ENCODE peak calls at places on chromosomes 11 and 22, in eight cellular contexts. R is NCI-H1105 treated with DMSO at 0.1 percent for 48 hours; S is type B pancreatic cell; K is WTC11; B is brain microvascular endothelial cell; O is stimulated activated CD4-positive, alpha-beta T cell treated with anti-CD3 and anti-CD28 coated beads, Interleukin-1b, Interleukin-23, amount 100 ng/mL, for 24 hours; W is activated gamma-delta T cell; U is ureter. I is an unnamed sample.

GRCh38 chr11:70477607-70478006 is 79.3 kb downstream of the CTTN start:
- DNase-seq in R (peak; percentile 29), S (no peak), K (no peak), B (no peak), O (no peak), W (no peak), U (no peak), I (no peak)

GRCh38 chr11:57311109-57311936 is 13.4 kb downstream of the TNKS1BP1 start:
- DNase-seq in R (peak; percentile 56), S (peak; percentile 82), K (peak; percentile 93), B (peak; percentile 95), O (peak; percentile 22), W (no peak), U (peak; percentile 96), I (peak; percentile 95)

GRCh38 chr22:17581631-17582030 is 18.3 kb downstream of the SLC25A18 start:
- DNase-seq in R (no peak), S (no peak), K (no peak), B (no peak), O (no peak), W (no peak), U (no peak), I (no peak)

GRCh38 chr22:25490869-25491268 is 73.6 kb upstream of the GRK3 start:
- DNase-seq in R (no peak), S (no peak), K (no peak), B (no peak), O (no peak), W (no peak), U (no peak), I (no peak)

GRCh38 chr22:35604671-35605457 is 12.3 kb downstream of the MB start:
- DNase-seq in R (no peak), S (no peak), K (no peak), B (peak; percentile 27), O (no peak), W (no peak), U (no peak), I (no peak)

GRCh38 chr11:20337526-20338154 is 25.9 kb upstream of the HTATIP2 start:
- DNase-seq in R (peak; percentile 59), S (no peak), K (peak; percentile 36), B (peak; percentile 20), O (no peak), W (no peak), U (no peak), I (no peak)

GRCh38 chr11:71182791-71183556 is 69.4 kb downstream of the SHANK2 start:
- DNase-seq in R (peak; percentile 24), S (no peak), K (no peak), B (no peak), O (no peak), W (no peak), U (no peak), I (no peak)

GRCh38 chr11:131579932-131580387 is 209.5 kb downstream of the NTM start:
- DNase-seq in R (peak; percentile 45), S (no peak), K (peak; percentile 70), B (peak; percentile 52), O (no peak), W (no peak), U (no peak), I (no peak)

GRCh38 chr11:112100457-112100856 is 13.8 kb downstream of the SDHD start:
- DNase-seq in R (no peak), S (no peak), K (no peak), B (peak; percentile 40), O (no peak), W (no peak), U (no peak), I (no peak)

GRCh38 chr22:41928416-41929157 is 2.0 kb upstream of the TNFRSF13C start:
- DNase-seq in R (no peak), S (no peak), K (no peak), B (no peak), O (no peak), W (no peak), U (no peak), I (no peak)

GRCh38 chr11:131615611-131616010 is 245.2 kb downstream of the NTM start:
- DNase-seq in R (no peak), S (no peak), K (no peak), B (peak; percentile 18), O (no peak), W (no peak), U (no peak), I (no peak)

GRCh38 chr22:31343235-31344191 is 2.6 kb downstream of the PATZ1 start:
- DNase-seq in R (peak; percentile 84), S (peak; percentile 78), K (peak; percentile 76), B (no peak), O (no peak), W (no peak), U (peak; percentile 90), I (no peak)

I was measured in NCI-H226.